ENCODE peak calls at places on chromosomes 3 and 15, in nine cellular contexts. N, F, K, I, E, T, O, J and R are unnamed samples.

GRCh38 chr3:8538904-8539303 is 37.3 kb downstream of the LMCD1 start:
- DNase-seq in K (no peak), T (no peak), E (no peak), N (no peak), F (no peak), I (no peak), O (no peak), J (no peak), R (no peak)

GRCh38 chr15:73915085-73915484 is 11.2 kb upstream of the LOXL1 start:
- DNase-seq in J (no peak), K (no peak), E (no peak), O (no peak), N (no peak), T (no peak), I (no peak), F (no peak), R (no peak)

GRCh38 chr15:50315814-50316630 is 39.0 kb downstream of the GABPB1 start:
- DNase-seq in F (no peak), J (no peak), I (no peak), T (no peak), O (peak), N (no peak), K (no peak), E (peak), R (no peak)

GRCh38 chr3:192082733-192083660 is 622.0 kb downstream of the PYDC2 start:
- DNase-seq in E (no peak), K (no peak), F (no peak), T (peak), O (no peak), I (no peak), N (no peak), J (no peak), R (no peak)

GRCh38 chr15:85380860-85381535 is 595 bp downstream of the AKAP13 start:
- DNase-seq in I (peak), T (no peak), E (peak), J (peak), K (peak), O (peak), F (peak), N (peak), R (peak)

GRCh38 chr15:92809880-92810361 is 90.2 kb upstream of the CHD2 start:
- DNase-seq in T (no peak), I (no peak), N (no peak), K (no peak), E (no peak), F (peak), J (peak), O (no peak), R (no peak)

GRCh38 chr3:11305509-11305908 is 33.3 kb downstream of the ATG7 start:
- DNase-seq in T (no peak), E (no peak), K (no peak), N (no peak), F (no peak), O (no peak), J (no peak), I (no peak), R (no peak)

GRCh38 chr3:138569090-138569489 is 25.0 kb downstream of the CEP70 start:
- DNase-seq in T (no peak), N (no peak), J (no peak), K (no peak), F (no peak), I (no peak), O (no peak), E (no peak), R (no peak)

GRCh38 chr3:99324854-99325253 is 313.5 kb upstream of the COL8A1 start:
- DNase-seq in F (peak), N (no peak), J (no peak), I (no peak), O (no peak), K (no peak), T (no peak), E (no peak), R (no peak)

GRCh38 chr3:35537265-35537664 is 102.1 kb upstream of the ARPP21 start:
- DNase-seq in N (no peak), T (no peak), I (no peak), F (no peak), O (no peak), K (no peak), E (no peak), J (no peak), R (no peak)

GRCh38 chr15:73859236-73859635 is 14.1 kb upstream of the TBC1D21 start:
- DNase-seq in E (no peak), O (no peak), J (no peak), N (no peak), I (peak), K (no peak), F (no peak), T (no peak), R (no peak)

GRCh38 chr15:72968531-72968922 is 83.7 kb upstream of the NEO1 start:
- DNase-seq in O (no peak), I (peak), N (no peak), T (no peak), F (peak), E (no peak), K (no peak), J (no peak), R (no peak)

GRCh38 chr15:51883436-51883835 is 54.0 kb downstream of the TMOD3 start:
- DNase-seq in O (no peak), K (no peak), E (no peak), N (no peak), I (no peak), J (no peak), T (no peak), F (no peak), R (no peak)

GRCh38 chr3:76551739-76552138 is 488.2 kb upstream of the ROBO2 start:
- DNase-seq in E (no peak), F (no peak), J (no peak), I (no peak), O (no peak), N (no peak), K (no peak), T (no peak), R (no peak)

GRCh38 chr3:149038322-149038721 is 47.0 kb downstream of the GYG1 start:
- DNase-seq in J (no peak), K (no peak), T (no peak), F (no peak), N (no peak), E (no peak), O (no peak), I (no peak), R (no peak)

GRCh38 chr3:100902572-100902971 is 90.6 kb downstream of the ABI3BP start:
- DNase-seq in F (no peak), I (no peak), N (no peak), E (no peak), J (no peak), O (no peak), T (no peak), K (no peak), R (no peak)

GRCh38 chr3:29283297-29283681 is 2.4 kb downstream of the RBMS3 start:
- DNase-seq in O (no peak), E (no peak), F (no peak), I (no peak), J (no peak), N (no peak), K (no peak), T (no peak), R (no peak)

GRCh38 chr15:92316586-92317295 is 76.9 kb upstream of the ST8SIA2 start:
- DNase-seq in T (no peak), K (no peak), N (no peak), O (no peak), E (no peak), J (no peak), I (no peak), F (no peak), R (no peak)

GRCh38 chr3:165751654-165752053 is 85.6 kb downstream of the BCHE start:
- DNase-seq in T (no peak), I (no peak), O (no peak), E (no peak), K (no peak), F (no peak), J (no peak), N (no peak), R (no peak)

GRCh38 chr3:177262396-177262795 is 65.1 kb upstream of the TBL1XR1 start:
- DNase-seq in F (no peak), E (no peak), J (no peak), I (no peak), T (no peak), K (no peak), N (no peak), O (no peak), R (no peak)

GRCh38 chr15:90085565-90085964 is 16.7 kb downstream of the IDH2 start:
- DNase-seq in E (no peak), J (no peak), I (no peak), F (no peak), O (no peak), N (no peak), T (no peak), K (no peak), R (no peak)
- H3K27ac ChIP-seq in E (no peak), J (no peak), I (no peak), F (peak), O (no peak), N (no peak), T (no peak), K (peak), R (no peak)

GRCh38 chr3:117526485-117527079 is 817.0 kb downstream of the TUSC7 start:
- DNase-seq in O (no peak), F (peak), E (no peak), T (no peak), N (no peak), J (no peak), K (no peak), I (peak), R (no peak)
- TF ChIP-seq EP300 in O (no peak), F (no peak), E (no peak), T (no peak), N (no peak), J (no peak), K (no peak), I (no peak), R (no peak)

GRCh38 chr3:32422943-32423342 is 31.3 kb downstream of the CMTM7 start:
- DNase-seq in I (no peak), N (no peak), J (no peak), T (no peak), E (no peak), O (no peak), K (peak), F (no peak), R (no peak)
- H3K27ac ChIP-seq in I (no peak), N (no peak), J (peak), T (no peak), E (peak), O (no peak), K (no peak), F (peak), R (peak)

GRCh38 chr3:172446198-172446597 is 2.1 kb downstream of the GHSR start:
- DNase-seq in F (no peak), I (no peak), K (no peak), N (no peak), J (no peak), T (no peak), E (no peak), O (no peak), R (no peak)

GRCh38 chr3:172447611-172448579 is at the start of gene GHSR:
- DNase-seq in T (no peak), J (no peak), K (no peak), N (no peak), O (no peak), F (no peak), E (peak), I (no peak), R (no peak)

GRCh38 chr3:172448661-172449467 is 608 bp upstream of the GHSR start:
- DNase-seq in F (no peak), J (no peak), K (no peak), N (no peak), E (peak), T (no peak), I (no peak), O (no peak), R (no peak)

GRCh38 chr3:172454180-172454579 is 5.9 kb upstream of the GHSR start:
- DNase-seq in O (no peak), F (no peak), J (no peak), I (no peak), E (no peak), K (no peak), T (no peak), N (no peak), R (no peak)

DNA sequence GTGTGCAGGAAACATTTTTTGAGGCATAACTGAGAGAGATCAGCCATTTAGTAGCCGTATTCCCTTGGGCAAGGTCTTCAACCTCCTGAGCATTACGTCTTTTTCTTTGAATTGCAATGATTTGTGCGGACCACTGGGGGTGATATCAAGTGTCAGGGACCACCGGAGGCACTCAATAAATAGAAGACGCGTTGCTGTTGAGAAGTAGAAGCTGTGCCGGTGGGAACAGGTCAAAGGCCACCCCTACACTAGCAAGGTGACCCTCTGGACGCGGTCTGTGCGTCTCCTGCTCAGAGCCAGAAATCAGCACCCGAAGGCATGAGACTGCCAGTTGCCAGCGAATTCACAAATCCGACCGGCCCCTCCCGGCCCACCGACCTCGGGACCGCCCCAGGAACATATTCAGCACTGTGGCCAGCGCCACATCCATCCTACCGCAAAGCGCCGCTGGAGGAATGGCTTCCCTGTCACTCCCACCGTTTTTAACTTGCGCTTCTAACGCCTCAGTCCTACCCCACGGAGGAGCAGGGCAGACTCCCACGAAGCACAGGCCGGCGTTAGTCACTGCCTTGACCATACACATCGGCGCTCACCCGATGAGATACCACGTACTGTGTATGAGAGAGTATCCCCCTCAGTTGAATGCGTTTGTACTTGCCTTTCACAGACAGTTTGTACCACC is 1.4 kb upstream of the GHSR start:
- DNase-seq in F (no peak), N (peak), J (no peak), E (peak), I (no peak), K (no peak), T (no peak), O (no peak), R (no peak)
- TF ChIP-seq EP300 in F (no peak), N (no peak), J (no peak), E (no peak), I (no peak), K (no peak), T (no peak), O (no peak), R (no peak)